ENCODE peak calls at places on chromosomes 7 and 10, in seven cellular contexts. One of them, this sample, is unnamed.

GRCh38 chr10:11724938-11725776 is 17.0 kb upstream of the ECHDC3 start:
- DNase-seq in fibroblast of lung: peak; percentile 85
- DNase-seq in BJ: no peak
- DNase-seq in B cell: peak; percentile 56
- DNase-seq in cardiac fibroblast: peak; percentile 85
- DNase-seq in RWPE2: no peak
- DNase-seq in MM.1S: peak; percentile 56
- DNase-seq in this sample: peak; percentile 72

GRCh38 chr10:23331567-23332290 is 12.9 kb downstream of the C10orf67 start:
- DNase-seq in MM.1S: no peak
- DNase-seq in cardiac fibroblast: peak; percentile 94
- DNase-seq in B cell: no peak
- DNase-seq in fibroblast of lung: peak; percentile 93
- DNase-seq in BJ: no peak
- DNase-seq in RWPE2: no peak
- DNase-seq in this sample: peak; percentile 77

GRCh38 chr7:24907311-24907886 is 72.6 kb downstream of the OSBPL3 start:
- DNase-seq in MM.1S: no peak
- DNase-seq in fibroblast of lung: peak; percentile 40
- DNase-seq in cardiac fibroblast: peak; percentile 69
- DNase-seq in B cell: no peak
- DNase-seq in RWPE2: no peak
- DNase-seq in BJ: no peak
- DNase-seq in this sample: peak; percentile 87

GRCh38 chr7:155964543-155964942 is 152.3 kb upstream of the SHH start:
- DNase-seq in RWPE2: no peak
- DNase-seq in MM.1S: no peak
- DNase-seq in cardiac fibroblast: no peak
- DNase-seq in fibroblast of lung: no peak
- DNase-seq in B cell: no peak
- DNase-seq in BJ: no peak
- DNase-seq in this sample: no peak

GRCh38 chr10:90930070-90930837 is 9.4 kb upstream of the ANKRD1 start:
- DNase-seq in cardiac fibroblast: peak; percentile 79
- DNase-seq in fibroblast of lung: peak; percentile 81
- DNase-seq in MM.1S: no peak
- DNase-seq in RWPE2: no peak
- DNase-seq in BJ: peak; percentile 81
- DNase-seq in B cell: no peak
- DNase-seq in this sample: no peak

GRCh38 chr10:127125331-127125730 is 71.1 kb downstream of the INSYN2A start:
- DNase-seq in BJ: no peak
- DNase-seq in MM.1S: no peak
- DNase-seq in RWPE2: no peak
- DNase-seq in cardiac fibroblast: no peak
- DNase-seq in fibroblast of lung: no peak
- DNase-seq in B cell: no peak
- DNase-seq in this sample: no peak

GRCh38 chr10:76357726-76358125 is 926.3 kb downstream of the LRMDA start:
- DNase-seq in RWPE2: no peak
- DNase-seq in cardiac fibroblast: no peak
- DNase-seq in BJ: no peak
- DNase-seq in fibroblast of lung: no peak
- DNase-seq in B cell: no peak
- DNase-seq in MM.1S: no peak
- DNase-seq in this sample: no peak

GRCh38 chr7:155209478-155209864 is 88.2 kb upstream of the INSIG1 start:
- DNase-seq in cardiac fibroblast: no peak
- DNase-seq in RWPE2: no peak
- DNase-seq in B cell: no peak
- DNase-seq in BJ: no peak
- DNase-seq in MM.1S: no peak
- DNase-seq in fibroblast of lung: no peak
- DNase-seq in this sample: no peak

GRCh38 chr7:136278057-136278456 is 300.9 kb upstream of the MTPN start:
- DNase-seq in BJ: no peak
- DNase-seq in B cell: no peak
- DNase-seq in cardiac fibroblast: no peak
- DNase-seq in MM.1S: no peak
- DNase-seq in RWPE2: no peak
- DNase-seq in fibroblast of lung: no peak
- DNase-seq in this sample: no peak

GRCh38 chr7:158124671-158125079 is 462.9 kb downstream of the PTPRN2 start:
- DNase-seq in RWPE2: no peak
- DNase-seq in cardiac fibroblast: no peak
- DNase-seq in BJ: no peak
- DNase-seq in B cell: no peak
- DNase-seq in MM.1S: no peak
- DNase-seq in fibroblast of lung: no peak
- DNase-seq in this sample: no peak

GRCh38 chr7:17599733-17600685 is 301.6 kb downstream of the AHR start:
- DNase-seq in fibroblast of lung: peak; percentile 90
- DNase-seq in BJ: peak; percentile 73
- DNase-seq in RWPE2: no peak
- DNase-seq in cardiac fibroblast: peak; percentile 98
- DNase-seq in MM.1S: no peak
- DNase-seq in B cell: no peak
- DNase-seq in this sample: peak; percentile 93

GRCh38 chr7:4958477-4959301 is at the start of gene MMD2:
- DNase-seq in B cell: no peak
- DNase-seq in MM.1S: no peak
- DNase-seq in RWPE2: no peak
- DNase-seq in fibroblast of lung: no peak
- DNase-seq in BJ: no peak
- DNase-seq in cardiac fibroblast: no peak
- DNase-seq in this sample: no peak

GRCh38 chr7:80918909-80919721 is at the start of gene SEMA3C:
- DNase-seq in RWPE2: peak; percentile 91
- DNase-seq in fibroblast of lung: peak; percentile 96
- DNase-seq in cardiac fibroblast: peak; percentile 95
- DNase-seq in B cell: no peak
- DNase-seq in MM.1S: peak; percentile 86
- DNase-seq in BJ: peak; percentile 75
- DNase-seq in this sample: peak; percentile 91

GRCh38 chr10:110415809-110416208 is 81.9 kb upstream of the DUSP5 start:
- DNase-seq in MM.1S: peak; percentile 30
- DNase-seq in RWPE2: no peak
- DNase-seq in B cell: no peak
- DNase-seq in fibroblast of lung: no peak
- DNase-seq in cardiac fibroblast: no peak
- DNase-seq in BJ: no peak
- DNase-seq in this sample: no peak

GRCh38 chr10:35413985-35414861 is 77.9 kb downstream of the CCNY start:
- DNase-seq in BJ: no peak
- DNase-seq in MM.1S: no peak
- DNase-seq in B cell: no peak
- DNase-seq in RWPE2: no peak
- DNase-seq in fibroblast of lung: no peak
- DNase-seq in cardiac fibroblast: no peak
- DNase-seq in this sample: no peak

GRCh38 chr10:116108106-116108505 is 164.9 kb downstream of the GFRA1 start:
- DNase-seq in BJ: no peak
- DNase-seq in B cell: no peak
- DNase-seq in cardiac fibroblast: no peak
- DNase-seq in RWPE2: no peak
- DNase-seq in MM.1S: no peak
- DNase-seq in fibroblast of lung: no peak
- DNase-seq in this sample: no peak

DNA sequence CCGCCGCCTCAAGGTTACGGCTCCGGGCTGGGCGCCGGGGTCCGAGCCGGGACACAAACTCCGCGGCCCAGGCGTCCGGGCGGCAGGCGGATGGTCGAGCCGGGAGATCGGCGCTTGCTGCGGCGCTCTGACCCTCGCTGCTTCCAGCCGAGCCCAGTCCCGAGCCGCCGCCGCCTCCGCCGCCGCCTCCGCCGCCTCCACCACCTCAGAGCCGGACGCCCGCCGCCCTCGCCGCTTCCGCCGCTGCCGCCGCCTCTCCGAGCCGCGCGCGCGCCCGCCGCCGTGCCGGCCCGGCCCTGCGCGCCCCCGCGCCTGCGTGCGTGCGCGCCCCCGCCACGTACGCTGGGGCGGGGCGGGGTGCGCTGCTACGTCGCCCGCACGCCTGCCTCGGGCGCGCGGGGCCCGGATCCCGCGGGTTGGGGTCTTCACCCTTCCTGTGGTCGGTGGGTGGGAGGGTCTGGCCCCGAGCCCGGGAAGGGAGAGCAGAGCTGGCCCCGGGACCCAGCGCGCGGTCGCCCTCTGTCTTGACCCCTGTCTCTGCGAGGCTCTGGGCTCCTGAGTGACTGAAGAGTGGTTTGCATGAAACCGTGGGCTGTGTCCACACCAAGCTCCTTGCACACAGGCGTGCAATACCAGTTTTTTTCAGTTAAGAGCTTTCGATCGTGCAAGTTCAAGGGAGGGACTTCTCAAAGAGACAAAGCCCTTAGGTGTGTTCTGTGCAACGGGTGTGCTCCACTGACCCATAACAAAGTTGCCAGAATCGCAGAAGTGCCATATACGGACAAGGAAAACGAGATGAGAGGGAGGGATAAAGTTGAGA is at the start of gene SMURF1:
- DNase-seq in fibroblast of lung: peak; percentile 55
- DNase-seq in cardiac fibroblast: peak; percentile 53
- DNase-seq in B cell: peak; percentile 60
- DNase-seq in BJ: no peak
- DNase-seq in MM.1S: peak; percentile 81
- DNase-seq in RWPE2: peak; percentile 69
- DNase-seq in this sample: peak; percentile 65
- TF ChIP-seq CTCF in fibroblast of lung: no peak
- TF ChIP-seq CTCF in cardiac fibroblast: no peak
- TF ChIP-seq CTCF in B cell: no peak
- TF ChIP-seq CTCF in BJ: no peak
- TF ChIP-seq CTCF in MM.1S: no peak
- TF ChIP-seq CTCF in RWPE2: no peak
- TF ChIP-seq CTCF in this sample: no peak

GRCh38 chr10:119153661-119154060 is 11.9 kb downstream of the SFXN4 start:
- DNase-seq in cardiac fibroblast: no peak
- DNase-seq in fibroblast of lung: no peak
- DNase-seq in BJ: no peak
- DNase-seq in RWPE2: no peak
- DNase-seq in MM.1S: no peak
- DNase-seq in B cell: no peak
- DNase-seq in this sample: no peak

GRCh38 chr10:119149157-119149556 is 16.4 kb downstream of the SFXN4 start:
- DNase-seq in MM.1S: no peak
- DNase-seq in RWPE2: no peak
- DNase-seq in BJ: no peak
- DNase-seq in fibroblast of lung: no peak
- DNase-seq in cardiac fibroblast: no peak
- DNase-seq in B cell: no peak
- DNase-seq in this sample: no peak

GRCh38 chr10:119153041-119153440 is 12.5 kb downstream of the SFXN4 start:
- DNase-seq in cardiac fibroblast: no peak
- DNase-seq in BJ: no peak
- DNase-seq in fibroblast of lung: no peak
- DNase-seq in RWPE2: no peak
- DNase-seq in MM.1S: no peak
- DNase-seq in B cell: no peak
- DNase-seq in this sample: no peak

DNA sequence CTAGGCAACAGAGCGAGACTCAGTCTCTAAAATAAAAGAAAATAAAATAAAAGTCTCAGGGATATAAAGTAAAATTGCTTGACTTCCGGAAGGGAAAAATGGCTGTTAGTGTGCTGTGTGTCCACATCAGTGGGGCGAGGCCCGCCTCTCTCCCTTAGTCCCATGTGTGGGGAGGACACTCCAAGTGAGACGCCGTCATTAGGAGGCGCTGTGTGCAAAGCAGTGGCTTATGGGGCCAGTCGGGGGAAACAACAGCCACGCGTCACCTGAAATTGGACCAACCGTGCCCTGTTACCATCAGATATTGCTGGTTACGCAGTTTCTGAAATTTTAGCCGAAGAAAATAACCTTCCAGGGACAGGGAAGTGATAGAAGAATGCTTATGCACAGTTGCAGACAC is 15.8 kb downstream of the SFXN4 start:
- DNase-seq in MM.1S: no peak
- DNase-seq in cardiac fibroblast: no peak
- DNase-seq in B cell: no peak
- DNase-seq in RWPE2: no peak
- DNase-seq in BJ: no peak
- DNase-seq in fibroblast of lung: no peak
- DNase-seq in this sample: no peak
- TF ChIP-seq CTCF in MM.1S: no peak
- TF ChIP-seq CTCF in cardiac fibroblast: no peak
- TF ChIP-seq CTCF in B cell: no peak
- TF ChIP-seq CTCF in RWPE2: peak; percentile 18
- TF ChIP-seq CTCF in BJ: no peak
- TF ChIP-seq CTCF in fibroblast of lung: peak; percentile 12
- TF ChIP-seq CTCF in this sample: no peak

GRCh38 chr10:103767756-103768155 is 87.6 kb downstream of the SH3PXD2A start:
- DNase-seq in RWPE2: no peak
- DNase-seq in cardiac fibroblast: no peak
- DNase-seq in BJ: no peak
- DNase-seq in fibroblast of lung: no peak
- DNase-seq in B cell: no peak
- DNase-seq in MM.1S: no peak
- DNase-seq in this sample: no peak

GRCh38 chr10:103765981-103766380 is 89.4 kb downstream of the SH3PXD2A start:
- DNase-seq in fibroblast of lung: no peak
- DNase-seq in MM.1S: peak; percentile 77
- DNase-seq in B cell: peak; percentile 52
- DNase-seq in cardiac fibroblast: no peak
- DNase-seq in BJ: no peak
- DNase-seq in RWPE2: no peak
- DNase-seq in this sample: no peak

GRCh38 chr10:103765168-103765567 is 90.2 kb downstream of the SH3PXD2A start:
- DNase-seq in cardiac fibroblast: peak; percentile 81
- DNase-seq in BJ: no peak
- DNase-seq in fibroblast of lung: peak; percentile 56
- DNase-seq in MM.1S: no peak
- DNase-seq in RWPE2: no peak
- DNase-seq in B cell: no peak
- DNase-seq in this sample: no peak

GRCh38 chr10:103768345-103768744 is 87.0 kb downstream of the SH3PXD2A start:
- DNase-seq in RWPE2: no peak
- DNase-seq in cardiac fibroblast: no peak
- DNase-seq in B cell: no peak
- DNase-seq in MM.1S: no peak
- DNase-seq in BJ: no peak
- DNase-seq in fibroblast of lung: no peak
- DNase-seq in this sample: no peak

GRCh38 chr10:103766751-103767509 is 88.4 kb downstream of the SH3PXD2A start:
- DNase-seq in fibroblast of lung: no peak
- DNase-seq in cardiac fibroblast: no peak
- DNase-seq in B cell: no peak
- DNase-seq in MM.1S: no peak
- DNase-seq in RWPE2: no peak
- DNase-seq in BJ: no peak
- DNase-seq in this sample: no peak
- TF ChIP-seq CTCF in fibroblast of lung: no peak
- TF ChIP-seq CTCF in cardiac fibroblast: no peak
- TF ChIP-seq CTCF in B cell: no peak
- TF ChIP-seq CTCF in MM.1S: no peak
- TF ChIP-seq CTCF in RWPE2: no peak
- TF ChIP-seq CTCF in BJ: no peak
- TF ChIP-seq CTCF in this sample: no peak

DNA sequence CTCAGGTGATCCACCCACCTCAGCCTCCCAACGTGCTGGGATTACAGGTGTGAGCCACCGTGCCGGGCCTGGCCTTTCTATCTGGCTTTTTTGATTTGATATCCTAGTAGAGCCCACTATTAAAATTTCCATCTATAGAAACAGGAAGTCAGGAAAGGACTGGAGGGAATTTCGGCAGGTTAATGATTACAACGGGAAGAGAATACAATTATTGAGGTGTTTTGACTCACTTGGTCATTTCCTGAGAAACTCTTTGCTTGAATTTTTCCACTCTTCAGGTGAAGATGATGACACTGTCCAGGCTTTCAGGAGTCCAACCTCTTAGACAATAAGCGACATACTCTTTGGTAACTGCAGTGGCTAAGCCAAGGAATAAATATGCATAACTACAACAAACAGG is 1.1 kb upstream of the MKLN1 start:
- DNase-seq in fibroblast of lung: no peak
- DNase-seq in B cell: no peak
- DNase-seq in MM.1S: no peak
- DNase-seq in BJ: no peak
- DNase-seq in cardiac fibroblast: no peak
- DNase-seq in RWPE2: no peak
- DNase-seq in this sample: no peak
- TF ChIP-seq CTCF in fibroblast of lung: no peak
- TF ChIP-seq CTCF in B cell: no peak
- TF ChIP-seq CTCF in MM.1S: no peak
- TF ChIP-seq CTCF in BJ: no peak
- TF ChIP-seq CTCF in cardiac fibroblast: no peak
- TF ChIP-seq CTCF in RWPE2: no peak
- TF ChIP-seq CTCF in this sample: no peak